ENCODE peak calls at places on chromosomes 12 and 14, in four cellular contexts. One of them, this sample, is unnamed.

GRCh38 chr12:15714256-15714655 is 74.9 kb downstream of the EPS8 start:
- DNase-seq in CD8-positive, alpha-beta T cell: no peak
- DNase-seq in heart right ventricle: no peak
- DNase-seq in lung: no peak
- DNase-seq in this sample: no peak

GRCh38 chr14:51630987-51631386 is 20.7 kb upstream of the FRMD6 start:
- DNase-seq in CD8-positive, alpha-beta T cell: no peak
- DNase-seq in heart right ventricle: no peak
- DNase-seq in lung: no peak
- DNase-seq in this sample: no peak

GRCh38 chr14:51636109-51636508 is 15.6 kb upstream of the FRMD6 start:
- DNase-seq in CD8-positive, alpha-beta T cell: no peak
- DNase-seq in heart right ventricle: no peak
- DNase-seq in lung: no peak
- DNase-seq in this sample: no peak

GRCh38 chr12:32159925-32160324 is 53.3 kb downstream of the BICD1 start:
- DNase-seq in CD8-positive, alpha-beta T cell: no peak
- DNase-seq in heart right ventricle: no peak
- DNase-seq in lung: no peak
- DNase-seq in this sample: no peak

GRCh38 chr14:72607386-72608125 is 286.3 kb downstream of the DPF3 start:
- DNase-seq in CD8-positive, alpha-beta T cell: no peak
- DNase-seq in heart right ventricle: no peak
- DNase-seq in lung: no peak
- DNase-seq in this sample: no peak

GRCh38 chr12:18559242-18559641 is 178.6 kb downstream of the PLCZ1 start:
- DNase-seq in CD8-positive, alpha-beta T cell: no peak
- DNase-seq in heart right ventricle: no peak
- DNase-seq in lung: no peak
- DNase-seq in this sample: no peak

GRCh38 chr12:19088576-19088975 is 41.0 kb upstream of the PLEKHA5 start:
- DNase-seq in CD8-positive, alpha-beta T cell: no peak
- DNase-seq in heart right ventricle: no peak
- DNase-seq in lung: no peak
- DNase-seq in this sample: no peak

GRCh38 chr14:66508846-66509621 is 1.1 kb downstream of the GPHN start:
- DNase-seq in CD8-positive, alpha-beta T cell: peak
- DNase-seq in heart right ventricle: peak
- DNase-seq in lung: peak
- DNase-seq in this sample: no peak

GRCh38 chr14:37024166-37024565 is 148.2 kb downstream of the SLC25A21 start:
- DNase-seq in CD8-positive, alpha-beta T cell: no peak
- DNase-seq in heart right ventricle: no peak
- DNase-seq in lung: no peak
- DNase-seq in this sample: no peak

GRCh38 chr12:111035578-111036301 is 115.4 kb upstream of the MYL2 start:
- DNase-seq in CD8-positive, alpha-beta T cell: no peak
- DNase-seq in heart right ventricle: no peak
- DNase-seq in lung: no peak
- DNase-seq in this sample: no peak

GRCh38 chr12:69468237-69469026 is 1.8 kb upstream of the FRS2 start:
- DNase-seq in CD8-positive, alpha-beta T cell: no peak
- DNase-seq in heart right ventricle: no peak
- DNase-seq in lung: no peak
- DNase-seq in this sample: no peak

GRCh38 chr12:130615906-130616305 is 100.2 kb downstream of the RIMBP2 start:
- DNase-seq in CD8-positive, alpha-beta T cell: no peak
- DNase-seq in heart right ventricle: no peak
- DNase-seq in lung: no peak
- DNase-seq in this sample: no peak

GRCh38 chr14:102527255-102528232 is 18.0 kb upstream of the ANKRD9 start:
- DNase-seq in CD8-positive, alpha-beta T cell: no peak
- DNase-seq in heart right ventricle: no peak
- DNase-seq in lung: no peak
- DNase-seq in this sample: peak

GRCh38 chr14:34911209-34912150 is 36.3 kb upstream of the BAZ1A start:
- DNase-seq in CD8-positive, alpha-beta T cell: no peak
- DNase-seq in heart right ventricle: no peak
- DNase-seq in lung: no peak
- DNase-seq in this sample: no peak

GRCh38 chr14:104428333-104428851 is 151.2 kb upstream of the C14orf180 start:
- DNase-seq in CD8-positive, alpha-beta T cell: no peak
- DNase-seq in heart right ventricle: no peak
- DNase-seq in lung: no peak
- DNase-seq in this sample: peak

GRCh38 chr14:33792387-33793368 is 158.2 kb downstream of the EGLN3 start:
- DNase-seq in CD8-positive, alpha-beta T cell: peak
- DNase-seq in heart right ventricle: peak
- DNase-seq in lung: peak
- DNase-seq in this sample: peak

GRCh38 chr12:121741743-121742142 is 29.2 kb downstream of the TMEM120B start:
- DNase-seq in CD8-positive, alpha-beta T cell: no peak
- DNase-seq in heart right ventricle: no peak
- DNase-seq in lung: no peak
- DNase-seq in this sample: peak

GRCh38 chr12:95143784-95144205 is 70.4 kb upstream of the NR2C1 start:
- DNase-seq in CD8-positive, alpha-beta T cell: no peak
- DNase-seq in heart right ventricle: peak
- DNase-seq in lung: no peak
- DNase-seq in this sample: no peak

GRCh38 chr14:61854898-61855297 is 92.7 kb downstream of the SNAPC1 start:
- DNase-seq in CD8-positive, alpha-beta T cell: no peak
- DNase-seq in heart right ventricle: no peak
- DNase-seq in lung: no peak
- DNase-seq in this sample: no peak

GRCh38 chr12:76611533-76611932 is 52.0 kb upstream of the OSBPL8 start:
- DNase-seq in CD8-positive, alpha-beta T cell: no peak
- DNase-seq in heart right ventricle: no peak
- DNase-seq in lung: no peak
- DNase-seq in this sample: no peak

GRCh38 chr12:19833775-19834501 is 394.6 kb downstream of the AEBP2 start:
- DNase-seq in CD8-positive, alpha-beta T cell: no peak
- DNase-seq in heart right ventricle: no peak
- DNase-seq in lung: no peak
- DNase-seq in this sample: no peak

GRCh38 chr14:97777622-97778021 is 980.4 kb downstream of the VRK1 start:
- DNase-seq in CD8-positive, alpha-beta T cell: peak
- DNase-seq in heart right ventricle: no peak
- DNase-seq in lung: no peak
- DNase-seq in this sample: no peak

GRCh38 chr14:68195126-68195525 is 375.5 kb downstream of the RAD51B start:
- DNase-seq in CD8-positive, alpha-beta T cell: no peak
- DNase-seq in heart right ventricle: no peak
- DNase-seq in lung: no peak
- DNase-seq in this sample: no peak

GRCh38 chr12:87406926-87407325 is 622.3 kb downstream of the C12orf50 start:
- DNase-seq in CD8-positive, alpha-beta T cell: no peak
- DNase-seq in heart right ventricle: no peak
- DNase-seq in lung: no peak
- DNase-seq in this sample: no peak

GRCh38 chr12:132430838-132431826 is 58.8 kb upstream of the FBRSL1 start:
- DNase-seq in CD8-positive, alpha-beta T cell: no peak
- DNase-seq in heart right ventricle: no peak
- DNase-seq in lung: no peak
- DNase-seq in this sample: no peak

GRCh38 chr14:55746533-55746932 is 166.5 kb downstream of the KTN1 start:
- DNase-seq in CD8-positive, alpha-beta T cell: no peak
- DNase-seq in heart right ventricle: no peak
- DNase-seq in lung: no peak
- DNase-seq in this sample: no peak

GRCh38 chr14:29216316-29216715 is 449.7 kb downstream of the FOXG1 start:
- DNase-seq in CD8-positive, alpha-beta T cell: no peak
- DNase-seq in heart right ventricle: no peak
- DNase-seq in lung: no peak
- DNase-seq in this sample: no peak

GRCh38 chr12:94033112-94033511 is 115.3 kb upstream of the PLXNC1 start:
- DNase-seq in CD8-positive, alpha-beta T cell: no peak
- DNase-seq in heart right ventricle: no peak
- DNase-seq in lung: no peak
- DNase-seq in this sample: no peak

GRCh38 chr14:91511014-91511466 is 930 bp upstream of the PPP4R3A start:
- DNase-seq in CD8-positive, alpha-beta T cell: no peak
- DNase-seq in heart right ventricle: no peak
- DNase-seq in lung: no peak
- DNase-seq in this sample: no peak

GRCh38 chr14:39034481-39035296 is 68.3 kb downstream of the SEC23A start:
- DNase-seq in CD8-positive, alpha-beta T cell: no peak
- DNase-seq in heart right ventricle: no peak
- DNase-seq in lung: no peak
- DNase-seq in this sample: no peak

GRCh38 chr14:88168498-88169165 is 154.4 kb downstream of the KCNK10 start:
- DNase-seq in CD8-positive, alpha-beta T cell: peak
- DNase-seq in heart right ventricle: peak
- DNase-seq in lung: peak
- DNase-seq in this sample: no peak

GRCh38 chr14:68790656-68791077 is 2.2 kb downstream of the ZFP36L1 start:
- DNase-seq in CD8-positive, alpha-beta T cell: peak
- DNase-seq in heart right ventricle: no peak
- DNase-seq in lung: no peak
- DNase-seq in this sample: peak

GRCh38 chr12:42468341-42468821 is 121.2 kb downstream of the PRICKLE1 start:
- DNase-seq in CD8-positive, alpha-beta T cell: no peak
- DNase-seq in heart right ventricle: peak
- DNase-seq in lung: no peak
- DNase-seq in this sample: no peak

GRCh38 chr14:81455344-81455743 is 55.2 kb upstream of the STON2 start:
- DNase-seq in CD8-positive, alpha-beta T cell: no peak
- DNase-seq in heart right ventricle: no peak
- DNase-seq in lung: no peak
- DNase-seq in this sample: no peak

GRCh38 chr14:72318648-72319047 is 386.4 kb downstream of the RGS6 start:
- DNase-seq in CD8-positive, alpha-beta T cell: no peak
- DNase-seq in heart right ventricle: no peak
- DNase-seq in lung: no peak
- DNase-seq in this sample: no peak

GRCh38 chr12:55681142-55682077 is 26.3 kb downstream of the ITGA7 start:
- DNase-seq in CD8-positive, alpha-beta T cell: no peak
- DNase-seq in heart right ventricle: peak
- DNase-seq in lung: peak
- DNase-seq in this sample: no peak

GRCh38 chr14:81436296-81437138 is 36.4 kb upstream of the STON2 start:
- DNase-seq in CD8-positive, alpha-beta T cell: peak
- DNase-seq in heart right ventricle: peak
- DNase-seq in lung: peak
- DNase-seq in this sample: peak

DNA sequence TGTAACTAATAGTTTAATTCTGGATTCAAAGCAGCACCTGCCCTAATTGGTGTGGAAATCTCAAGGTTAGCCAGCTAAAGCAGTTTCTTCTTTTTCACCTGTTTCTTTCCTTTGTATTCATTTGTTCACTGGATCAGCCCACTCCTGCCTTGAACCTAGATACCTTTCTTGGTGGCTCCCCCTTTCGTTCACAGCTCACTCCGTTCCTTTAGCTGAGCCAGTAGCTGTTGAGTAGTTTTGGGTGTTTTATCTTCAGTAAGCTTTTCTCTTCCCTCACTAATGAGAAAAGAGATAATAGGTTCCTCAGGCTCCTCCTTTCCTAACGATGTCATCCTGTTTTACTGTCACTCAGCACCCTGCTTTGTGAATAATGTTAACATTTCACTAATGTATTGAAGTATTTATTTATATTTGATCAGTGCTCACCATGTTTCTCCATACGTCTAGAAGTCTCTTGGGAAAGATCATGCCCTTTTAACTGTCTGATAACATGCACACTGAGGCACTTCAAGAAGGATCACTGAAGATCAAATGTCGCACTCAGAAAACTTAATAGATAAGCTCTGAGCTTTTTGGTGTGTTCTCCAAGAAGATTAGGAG is 121.1 kb downstream of the TGFB3 start:
- DNase-seq in CD8-positive, alpha-beta T cell: no peak
- DNase-seq in heart right ventricle: no peak
- DNase-seq in lung: no peak
- DNase-seq in this sample: no peak
- TF ChIP-seq CTCF in CD8-positive, alpha-beta T cell: no peak
- TF ChIP-seq CTCF in heart right ventricle: no peak
- TF ChIP-seq CTCF in lung: no peak
- TF ChIP-seq CTCF in this sample: no peak

GRCh38 chr12:120049426-120049825 is 60.4 kb downstream of the BICDL1 start:
- DNase-seq in CD8-positive, alpha-beta T cell: no peak
- DNase-seq in heart right ventricle: no peak
- DNase-seq in lung: no peak
- DNase-seq in this sample: no peak
- TF ChIP-seq CTCF in CD8-positive, alpha-beta T cell: no peak
- TF ChIP-seq CTCF in heart right ventricle: no peak
- TF ChIP-seq CTCF in lung: no peak
- TF ChIP-seq CTCF in this sample: no peak

DNA sequence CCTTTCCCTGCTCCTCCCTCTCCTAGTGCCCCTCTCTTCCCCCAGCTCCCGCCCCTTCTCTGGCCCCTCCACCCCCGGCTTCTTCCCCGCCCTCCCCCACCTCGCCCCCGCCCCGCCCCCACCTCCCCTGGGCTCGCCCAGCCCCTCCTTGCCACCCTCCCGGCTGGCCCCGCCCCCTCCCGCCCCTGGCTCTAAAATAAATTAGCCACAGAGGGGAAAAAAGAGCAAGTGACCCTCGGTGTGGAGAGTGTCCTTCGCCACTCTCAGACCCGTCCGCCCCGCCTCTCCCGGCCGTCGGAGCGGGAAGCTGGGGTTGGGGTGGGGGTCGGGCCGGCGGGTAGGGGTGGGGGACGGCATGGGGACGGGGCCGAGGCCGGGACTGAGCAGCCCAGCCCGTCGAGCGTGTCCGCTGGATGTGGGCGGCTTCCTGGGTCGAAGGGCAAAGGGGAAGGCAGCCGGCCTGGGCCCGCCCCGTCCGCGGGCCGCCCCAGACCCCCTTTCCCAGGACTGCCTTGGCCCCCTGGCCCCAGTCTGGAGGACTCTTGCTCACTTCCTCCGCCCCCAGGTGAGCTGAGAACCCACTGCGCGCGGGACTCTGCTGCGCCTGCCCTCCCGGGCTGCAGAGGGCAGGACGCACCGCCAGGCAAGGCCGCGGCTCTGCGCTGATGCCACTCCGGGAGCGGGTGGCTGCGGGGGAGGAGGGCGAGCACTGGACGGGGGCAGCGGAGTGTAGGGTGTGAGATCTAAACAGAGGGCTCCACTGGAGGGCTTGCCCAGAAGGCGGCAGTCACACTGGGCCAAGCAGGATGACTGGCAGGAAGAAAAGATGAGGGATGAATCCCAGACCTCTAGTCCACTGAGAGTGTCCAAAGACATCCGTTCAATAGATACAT is 571 bp upstream of the FIGNL2 start:
- DNase-seq in CD8-positive, alpha-beta T cell: no peak
- DNase-seq in heart right ventricle: peak
- DNase-seq in lung: no peak
- DNase-seq in this sample: no peak
- TF ChIP-seq CTCF in CD8-positive, alpha-beta T cell: no peak
- TF ChIP-seq CTCF in heart right ventricle: peak
- TF ChIP-seq CTCF in lung: no peak
- TF ChIP-seq CTCF in this sample: no peak

GRCh38 chr14:48035836-48036235 is 360.4 kb upstream of the MDGA2 start:
- DNase-seq in CD8-positive, alpha-beta T cell: no peak
- DNase-seq in heart right ventricle: no peak
- DNase-seq in lung: peak
- DNase-seq in this sample: no peak
- TF ChIP-seq CTCF in CD8-positive, alpha-beta T cell: no peak
- TF ChIP-seq CTCF in heart right ventricle: no peak
- TF ChIP-seq CTCF in lung: no peak
- TF ChIP-seq CTCF in this sample: no peak

This sample was measured in CD14-positive monocyte.